ENCODE peak calls at places on chromosomes 4 and X, in eight cellular contexts. One of them, this sample, is unnamed.

GRCh38 chr4:14837860-14838259 is 164.4 kb upstream of the CPEB2 start:
- DNase-seq in breast epithelium: no peak
- DNase-seq in sigmoid colon: no peak
- DNase-seq in A549: peak; percentile 18
- DNase-seq in Peyer's patch: no peak
- DNase-seq in upper lobe of left lung: no peak
- DNase-seq in transverse colon: no peak
- DNase-seq in tibial nerve: no peak
- DNase-seq in this sample: no peak

GRCh38 chr4:85128246-85129204 is 162.0 kb upstream of the WDFY3 start:
- DNase-seq in A549: no peak
- DNase-seq in Peyer's patch: no peak
- DNase-seq in breast epithelium: no peak
- DNase-seq in upper lobe of left lung: no peak
- DNase-seq in transverse colon: no peak
- DNase-seq in tibial nerve: no peak
- DNase-seq in sigmoid colon: no peak
- DNase-seq in this sample: no peak

GRCh38 chr4:160373911-160374310 is 1271.0 kb downstream of the RAPGEF2 start:
- DNase-seq in breast epithelium: no peak
- DNase-seq in upper lobe of left lung: no peak
- DNase-seq in Peyer's patch: no peak
- DNase-seq in sigmoid colon: no peak
- DNase-seq in tibial nerve: no peak
- DNase-seq in A549: no peak
- DNase-seq in transverse colon: no peak
- DNase-seq in this sample: no peak

GRCh38 chr4:52833941-52834525 is 28.1 kb upstream of the RASL11B start:
- DNase-seq in upper lobe of left lung: no peak
- DNase-seq in transverse colon: no peak
- DNase-seq in Peyer's patch: no peak
- DNase-seq in tibial nerve: no peak
- DNase-seq in breast epithelium: no peak
- DNase-seq in sigmoid colon: no peak
- DNase-seq in A549: no peak
- DNase-seq in this sample: no peak

GRCh38 chr4:58749206-58749605 is 1639.0 kb upstream of the IGFBP7 start:
- DNase-seq in A549: no peak
- DNase-seq in breast epithelium: no peak
- DNase-seq in sigmoid colon: no peak
- DNase-seq in Peyer's patch: peak; percentile 78
- DNase-seq in transverse colon: peak; percentile 73
- DNase-seq in tibial nerve: no peak
- DNase-seq in upper lobe of left lung: no peak
- DNase-seq in this sample: no peak

GRCh38 chr4:891747-892146 is 40.4 kb downstream of the GAK start:
- DNase-seq in upper lobe of left lung: no peak
- DNase-seq in A549: no peak
- DNase-seq in sigmoid colon: no peak
- DNase-seq in Peyer's patch: no peak
- DNase-seq in tibial nerve: no peak
- DNase-seq in transverse colon: no peak
- DNase-seq in breast epithelium: no peak
- DNase-seq in this sample: no peak

GRCh38 chrX:18995216-18995615 is 11.3 kb upstream of the PHKA2 start:
- DNase-seq in Peyer's patch: no peak
- DNase-seq in transverse colon: no peak
- DNase-seq in A549: peak; percentile 54
- DNase-seq in breast epithelium: no peak
- DNase-seq in sigmoid colon: no peak
- DNase-seq in tibial nerve: no peak
- DNase-seq in upper lobe of left lung: no peak
- DNase-seq in this sample: no peak

GRCh38 chr4:66750273-66750672 is 795.0 kb downstream of the CENPC start:
- DNase-seq in transverse colon: no peak
- DNase-seq in upper lobe of left lung: no peak
- DNase-seq in sigmoid colon: no peak
- DNase-seq in A549: no peak
- DNase-seq in breast epithelium: no peak
- DNase-seq in tibial nerve: no peak
- DNase-seq in Peyer's patch: no peak
- DNase-seq in this sample: no peak

GRCh38 chr4:125461676-125462363 is 147.1 kb downstream of the FAT4 start:
- DNase-seq in tibial nerve: no peak
- DNase-seq in A549: no peak
- DNase-seq in breast epithelium: no peak
- DNase-seq in upper lobe of left lung: no peak
- DNase-seq in Peyer's patch: no peak
- DNase-seq in transverse colon: no peak
- DNase-seq in sigmoid colon: no peak
- DNase-seq in this sample: no peak

GRCh38 chr4:76090241-76090691 is 15.8 kb downstream of the ART3 start:
- DNase-seq in tibial nerve: peak; percentile 48
- DNase-seq in transverse colon: no peak
- DNase-seq in sigmoid colon: no peak
- DNase-seq in A549: no peak
- DNase-seq in breast epithelium: no peak
- DNase-seq in upper lobe of left lung: peak; percentile 60
- DNase-seq in Peyer's patch: no peak
- DNase-seq in this sample: no peak

GRCh38 chr4:158929939-158930344 is 161.1 kb downstream of the FNIP2 start:
- DNase-seq in sigmoid colon: no peak
- DNase-seq in tibial nerve: no peak
- DNase-seq in transverse colon: no peak
- DNase-seq in A549: no peak
- DNase-seq in upper lobe of left lung: no peak
- DNase-seq in Peyer's patch: no peak
- DNase-seq in breast epithelium: no peak
- DNase-seq in this sample: no peak

GRCh38 chr4:98046665-98047064 is 96.6 kb downstream of the STPG2 start:
- DNase-seq in upper lobe of left lung: no peak
- DNase-seq in sigmoid colon: no peak
- DNase-seq in Peyer's patch: no peak
- DNase-seq in breast epithelium: no peak
- DNase-seq in transverse colon: no peak
- DNase-seq in tibial nerve: no peak
- DNase-seq in A549: no peak
- DNase-seq in this sample: no peak

GRCh38 chr4:186499467-186499866 is 55.9 kb downstream of the MTNR1A start:
- DNase-seq in breast epithelium: no peak
- DNase-seq in Peyer's patch: no peak
- DNase-seq in upper lobe of left lung: no peak
- DNase-seq in A549: no peak
- DNase-seq in tibial nerve: no peak
- DNase-seq in transverse colon: no peak
- DNase-seq in sigmoid colon: no peak
- DNase-seq in this sample: no peak

GRCh38 chrX:66717926-66718325 is 79.0 kb upstream of the EDA2R start:
- DNase-seq in upper lobe of left lung: no peak
- DNase-seq in A549: no peak
- DNase-seq in Peyer's patch: no peak
- DNase-seq in sigmoid colon: no peak
- DNase-seq in tibial nerve: no peak
- DNase-seq in transverse colon: no peak
- DNase-seq in breast epithelium: no peak
- DNase-seq in this sample: no peak

GRCh38 chr4:139314047-139314800 is 11.9 kb upstream of the NDUFC1 start:
- DNase-seq in transverse colon: no peak
- DNase-seq in upper lobe of left lung: no peak
- DNase-seq in breast epithelium: no peak
- DNase-seq in tibial nerve: no peak
- DNase-seq in sigmoid colon: no peak
- DNase-seq in A549: no peak
- DNase-seq in Peyer's patch: no peak
- DNase-seq in this sample: no peak

GRCh38 chr4:79174855-79175254 is 151.0 kb downstream of the NAA11 start:
- DNase-seq in A549: no peak
- DNase-seq in sigmoid colon: no peak
- DNase-seq in upper lobe of left lung: no peak
- DNase-seq in Peyer's patch: no peak
- DNase-seq in transverse colon: no peak
- DNase-seq in tibial nerve: no peak
- DNase-seq in breast epithelium: no peak
- DNase-seq in this sample: no peak

GRCh38 chr4:52919451-52919850 is 57.3 kb downstream of the RASL11B start:
- DNase-seq in tibial nerve: no peak
- DNase-seq in transverse colon: no peak
- DNase-seq in Peyer's patch: no peak
- DNase-seq in sigmoid colon: no peak
- DNase-seq in breast epithelium: no peak
- DNase-seq in A549: no peak
- DNase-seq in upper lobe of left lung: no peak
- DNase-seq in this sample: no peak

DNA sequence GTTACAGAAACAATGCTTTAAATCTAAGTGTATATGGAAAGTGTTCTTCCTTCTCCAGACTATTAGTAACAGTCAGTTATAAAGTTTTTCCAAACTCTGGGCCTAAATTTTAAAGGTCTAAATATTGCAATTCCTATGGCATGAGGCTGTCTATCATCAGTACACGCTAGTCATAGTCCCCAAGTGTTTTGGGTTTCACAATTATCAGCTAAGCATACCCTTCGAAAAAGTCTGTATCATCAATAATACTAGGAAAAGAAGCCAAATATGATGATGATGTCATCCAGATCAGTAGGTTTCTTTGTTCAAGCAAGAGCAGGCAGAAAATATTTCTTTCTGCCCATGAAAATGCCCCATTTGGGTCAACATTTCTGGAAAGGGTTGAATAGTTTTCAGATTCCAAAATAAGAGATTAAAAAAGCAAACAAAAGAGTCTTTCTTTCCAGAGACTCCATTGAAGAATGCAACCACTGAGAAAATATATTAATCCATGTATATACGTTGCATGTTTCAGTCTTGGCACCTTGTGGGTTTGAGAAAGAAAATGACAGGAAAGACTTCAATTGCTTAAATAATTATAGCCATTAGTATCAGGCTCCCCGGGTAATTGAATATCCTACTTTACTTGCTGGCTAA is 173.8 kb downstream of the CAMK2D start:
- DNase-seq in Peyer's patch: no peak
- DNase-seq in breast epithelium: no peak
- DNase-seq in transverse colon: no peak
- DNase-seq in sigmoid colon: no peak
- DNase-seq in A549: no peak
- DNase-seq in upper lobe of left lung: no peak
- DNase-seq in tibial nerve: no peak
- DNase-seq in this sample: no peak
- H3K4me1 ChIP-seq in Peyer's patch: no peaks in the 10 kb centered on the region
- H3K4me1 ChIP-seq in breast epithelium: no peaks in the 10 kb centered on the region
- H3K4me1 ChIP-seq in transverse colon: no peaks in the 10 kb centered on the region
- H3K4me1 ChIP-seq in sigmoid colon: peaks cover 13% of the 10 kb centered on the region
- H3K4me1 ChIP-seq in A549: peaks cover 17% of the 10 kb centered on the region
- H3K4me1 ChIP-seq in upper lobe of left lung: no peaks in the 10 kb centered on the region
- H3K4me1 ChIP-seq in tibial nerve: no peaks in the 10 kb centered on the region
- H3K4me1 ChIP-seq in this sample: peaks cover 66% of the 10 kb centered on the region

GRCh38 chr4:25312496-25313193 is at the start of gene ZCCHC4:
- DNase-seq in sigmoid colon: peak; percentile 93
- DNase-seq in transverse colon: peak; percentile 92
- DNase-seq in breast epithelium: peak; percentile 86
- DNase-seq in tibial nerve: peak; percentile 89
- DNase-seq in upper lobe of left lung: peak; percentile 92
- DNase-seq in Peyer's patch: peak; percentile 95
- DNase-seq in A549: peak; percentile 91
- DNase-seq in this sample: peak; percentile 68
- TF ChIP-seq POLR2A in sigmoid colon: no peak
- TF ChIP-seq POLR2A in transverse colon: peak; percentile 64
- TF ChIP-seq POLR2A in breast epithelium: no peak
- TF ChIP-seq POLR2A in tibial nerve: no peak
- TF ChIP-seq POLR2A in upper lobe of left lung: peak; percentile 64
- TF ChIP-seq POLR2A in Peyer's patch: peak; percentile 47
- TF ChIP-seq POLR2A in A549: peak; percentile 51
- TF ChIP-seq POLR2A in this sample: no peak

DNA sequence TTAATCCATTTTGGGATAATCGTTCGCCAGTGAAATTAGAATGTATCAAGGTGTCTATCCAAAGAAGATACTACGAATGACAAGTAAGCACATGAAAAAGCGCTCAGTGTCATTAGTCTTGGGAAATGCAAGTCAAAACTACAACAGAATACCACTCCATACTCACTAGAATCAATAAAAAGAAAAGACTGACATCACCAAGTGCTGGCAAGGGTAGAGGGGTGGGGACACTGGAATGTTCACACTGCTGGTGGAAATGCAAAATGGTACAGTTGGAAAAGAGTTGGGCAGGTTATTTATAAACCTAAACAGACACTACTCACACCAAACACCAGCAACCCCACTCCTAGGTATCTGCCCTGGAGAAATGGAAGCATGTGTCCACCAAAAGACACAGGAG is 11.2 kb downstream of the WDR1 start:
- DNase-seq in sigmoid colon: no peak
- DNase-seq in transverse colon: no peak
- DNase-seq in A549: no peak
- DNase-seq in Peyer's patch: no peak
- DNase-seq in breast epithelium: no peak
- DNase-seq in upper lobe of left lung: no peak
- DNase-seq in tibial nerve: no peak
- DNase-seq in this sample: no peak
- H3K4me1 ChIP-seq in sigmoid colon: peaks cover 100% of the 10 kb centered on the region
- H3K4me1 ChIP-seq in transverse colon: peaks cover 71% of the 10 kb centered on the region
- H3K4me1 ChIP-seq in A549: peaks cover 50% of the 10 kb centered on the region
- H3K4me1 ChIP-seq in Peyer's patch: peaks cover 87% of the 10 kb centered on the region
- H3K4me1 ChIP-seq in breast epithelium: peaks cover 31% of the 10 kb centered on the region
- H3K4me1 ChIP-seq in upper lobe of left lung: peaks cover 77% of the 10 kb centered on the region
- H3K4me1 ChIP-seq in tibial nerve: peaks cover 7% of the 10 kb centered on the region
- H3K4me1 ChIP-seq in this sample: peaks cover 98% of the 10 kb centered on the region

GRCh38 chr4:23969635-23970034 is 79.8 kb upstream of the PPARGC1A start:
- DNase-seq in transverse colon: no peak
- DNase-seq in upper lobe of left lung: no peak
- DNase-seq in breast epithelium: no peak
- DNase-seq in tibial nerve: no peak
- DNase-seq in Peyer's patch: no peak
- DNase-seq in A549: no peak
- DNase-seq in sigmoid colon: no peak
- DNase-seq in this sample: no peak

GRCh38 chr4:23972202-23972601 is 82.4 kb upstream of the PPARGC1A start:
- DNase-seq in transverse colon: no peak
- DNase-seq in upper lobe of left lung: no peak
- DNase-seq in breast epithelium: no peak
- DNase-seq in A549: no peak
- DNase-seq in sigmoid colon: no peak
- DNase-seq in tibial nerve: no peak
- DNase-seq in Peyer's patch: no peak
- DNase-seq in this sample: no peak

GRCh38 chr4:23967281-23967680 is 77.4 kb upstream of the PPARGC1A start:
- DNase-seq in tibial nerve: no peak
- DNase-seq in sigmoid colon: no peak
- DNase-seq in Peyer's patch: no peak
- DNase-seq in A549: no peak
- DNase-seq in transverse colon: no peak
- DNase-seq in upper lobe of left lung: no peak
- DNase-seq in breast epithelium: no peak
- DNase-seq in this sample: no peak

GRCh38 chr4:23972805-23973204 is 83.0 kb upstream of the PPARGC1A start:
- DNase-seq in Peyer's patch: no peak
- DNase-seq in sigmoid colon: no peak
- DNase-seq in tibial nerve: no peak
- DNase-seq in transverse colon: no peak
- DNase-seq in A549: no peak
- DNase-seq in breast epithelium: no peak
- DNase-seq in upper lobe of left lung: no peak
- DNase-seq in this sample: no peak

GRCh38 chr4:23970193-23970850 is 80.5 kb upstream of the PPARGC1A start:
- DNase-seq in breast epithelium: no peak
- DNase-seq in A549: no peak
- DNase-seq in tibial nerve: no peak
- DNase-seq in upper lobe of left lung: no peak
- DNase-seq in sigmoid colon: no peak
- DNase-seq in Peyer's patch: no peak
- DNase-seq in transverse colon: no peak
- DNase-seq in this sample: no peak
- TF ChIP-seq POLR2A in breast epithelium: no peak
- TF ChIP-seq POLR2A in A549: no peak
- TF ChIP-seq POLR2A in tibial nerve: no peak
- TF ChIP-seq POLR2A in upper lobe of left lung: no peak
- TF ChIP-seq POLR2A in sigmoid colon: no peak
- TF ChIP-seq POLR2A in Peyer's patch: no peak
- TF ChIP-seq POLR2A in transverse colon: no peak
- TF ChIP-seq POLR2A in this sample: no peak

This sample was measured in gastrocnemius medialis.